ENCODE peak calls at places on chromosomes 5 and 9, in ten cellular contexts. A is GM12865; K is adrenal gland; O is stimulated activated CD4-positive, alpha-beta T cell treated with anti-CD3 and anti-CD28 coated beads, Interleukin-1b, Interleukin-23, amount 100 ng/mL, for 4 hours; N is GM12864; F is HFFc6; S is T-helper 2 cell; Q is head of caudate nucleus; V is stimulated activated CD8-positive, alpha-beta memory T cell treated with anti-CD3 and anti-CD28 coated beads, Interleukin-15, amount 100 ng/mL, for 4 hours; R is EL. T is an unnamed sample.

GRCh38 chr9:94799578-94800264 is 73.2 kb downstream of the AOPEP start:
- DNase-seq in A (no peak), K (no peak), O (no peak), N (no peak), F (no peak), S (no peak), Q (no peak), V (no peak), R (peak; percentile 77), T (no peak)

GRCh38 chr5:59741599-59741998 is 151.9 kb downstream of the PDE4D start:
- DNase-seq in A (no peak), K (no peak), O (no peak), N (no peak), F (no peak), S (no peak), Q (no peak), V (no peak), R (no peak), T (no peak)

GRCh38 chr5:154238776-154239481 is 48.4 kb downstream of the GALNT10 start:
- DNase-seq in A (peak; percentile 61), K (no peak), O (no peak), N (no peak), F (no peak), S (no peak), Q (no peak), V (no peak), R (no peak), T (no peak)

GRCh38 chr9:108275906-108276305 is 579.9 kb downstream of the ACTL7B start:
- DNase-seq in A (no peak), K (no peak), O (no peak), N (no peak), F (no peak), S (no peak), Q (no peak), V (no peak), R (peak; percentile 45), T (no peak)

GRCh38 chr9:128025756-128026155 is 41.4 kb downstream of the NAIF1 start:
- DNase-seq in A (no peak), K (no peak), O (no peak), N (no peak), F (no peak), S (no peak), Q (no peak), V (no peak), R (no peak), T (no peak)

GRCh38 chr5:77101298-77101697 is 14.2 kb upstream of the ZBED3 start:
- DNase-seq in A (no peak), K (no peak), O (no peak), N (no peak), F (peak; percentile 57), S (no peak), Q (no peak), V (no peak), R (peak; percentile 59), T (no peak)

GRCh38 chr9:127503947-127504886 is 52.9 kb downstream of the LRSAM1 start:
- DNase-seq in A (peak; percentile 89), K (peak; percentile 95), O (peak; percentile 77), N (peak; percentile 39), F (peak; percentile 77), S (peak; percentile 69), Q (peak; percentile 93), V (peak; percentile 57), R (peak; percentile 82), T (peak; percentile 75)

GRCh38 chr9:99431103-99431502 is 209.0 kb downstream of the SEC61B start:
- DNase-seq in A (no peak), K (no peak), O (no peak), N (no peak), F (no peak), S (no peak), Q (no peak), V (no peak), R (peak; percentile 74), T (no peak)

GRCh38 chr9:137973829-137974416 is 96.3 kb downstream of the CACNA1B start:
- DNase-seq in A (no peak), K (peak; percentile 33), O (no peak), N (no peak), F (no peak), S (no peak), Q (peak; percentile 20), V (no peak), R (no peak), T (no peak)

GRCh38 chr9:34079181-34079580 is 30.5 kb upstream of the UBAP2 start:
- DNase-seq in A (no peak), K (no peak), O (no peak), N (no peak), F (peak; percentile 41), S (no peak), Q (no peak), V (no peak), R (peak; percentile 59), T (no peak)

GRCh38 chr9:96782241-96782640 is 4.4 kb upstream of the ZNF510 start:
- DNase-seq in A (peak; percentile 27), K (no peak), O (no peak), N (no peak), F (no peak), S (no peak), Q (no peak), V (no peak), R (no peak), T (no peak)

GRCh38 chr5:159640921-159641320 is 275.4 kb upstream of the ADRA1B start:
- DNase-seq in A (no peak), K (no peak), O (no peak), N (no peak), F (no peak), S (no peak), Q (no peak), V (no peak), R (no peak), T (no peak)

GRCh38 chr9:108119530-108120113 is 630.1 kb upstream of the KLF4 start:
- DNase-seq in A (no peak), K (peak; percentile 80), O (no peak), N (no peak), F (no peak), S (no peak), Q (no peak), V (no peak), R (no peak), T (no peak)

GRCh38 chr9:84761137-84761808 is 91.7 kb downstream of the NTRK2 start:
- DNase-seq in A (peak; percentile 78), K (no peak), O (no peak), N (peak; percentile 47), F (peak; percentile 5), S (no peak), Q (no peak), V (no peak), R (peak; percentile 12), T (no peak)

GRCh38 chr9:110619831-110620230 is 40.3 kb upstream of the SVEP1 start:
- DNase-seq in A (no peak), K (no peak), O (no peak), N (no peak), F (peak; percentile 33), S (no peak), Q (no peak), V (no peak), R (peak; percentile 55), T (no peak)

GRCh38 chr5:138601444-138601843 is 26.2 kb upstream of the HSPA9 start:
- DNase-seq in A (no peak), K (peak; percentile 78), O (no peak), N (peak; percentile 24), F (peak; percentile 79), S (no peak), Q (no peak), V (no peak), R (peak; percentile 76), T (no peak)

GRCh38 chr5:133736512-133736911 is 124.2 kb upstream of the FSTL4 start:
- DNase-seq in A (no peak), K (no peak), O (no peak), N (no peak), F (no peak), S (no peak), Q (no peak), V (no peak), R (no peak), T (no peak)

GRCh38 chr9:135440620-135441019 is 39.0 kb upstream of the PPP1R26 start:
- DNase-seq in A (no peak), K (no peak), O (no peak), N (no peak), F (no peak), S (no peak), Q (no peak), V (no peak), R (no peak), T (no peak)

GRCh38 chr5:149411738-149412519 is 32.8 kb upstream of the IL17B start:
- DNase-seq in A (no peak), K (no peak), O (no peak), N (no peak), F (no peak), S (no peak), Q (no peak), V (no peak), R (no peak), T (no peak)

GRCh38 chr9:35904966-35905781 is 828 bp upstream of the HRCT1 start:
- DNase-seq in A (no peak), K (no peak), O (no peak), N (no peak), F (peak; percentile 76), S (no peak), Q (no peak), V (no peak), R (peak; percentile 77), T (no peak)

GRCh38 chr9:72886386-72886785 is 66.5 kb downstream of the ALDH1A1 start:
- DNase-seq in A (no peak), K (no peak), O (no peak), N (no peak), F (no peak), S (no peak), Q (no peak), V (no peak), R (no peak), T (no peak)

GRCh38 chr5:31993182-31993961 is 180.7 kb downstream of the GOLPH3 start:
- DNase-seq in A (peak; percentile 32), K (no peak), O (no peak), N (no peak), F (peak; percentile 28), S (no peak), Q (no peak), V (no peak), R (peak; percentile 82), T (no peak)

GRCh38 chr5:36724429-36725332 is 118.3 kb downstream of the SLC1A3 start:
- DNase-seq in A (peak; percentile 95), K (peak; percentile 63), O (peak; percentile 4), N (peak; percentile 91), F (no peak), S (no peak), Q (peak; percentile 62), V (no peak), R (peak; percentile 26), T (peak; percentile 76)

GRCh38 chr9:37433754-37434435 is 11.4 kb downstream of the GRHPR start:
- DNase-seq in A (no peak), K (no peak), O (no peak), N (no peak), F (no peak), S (no peak), Q (peak; percentile 96), V (no peak), R (no peak), T (no peak)

GRCh38 chr9:120534266-120534665 is 45.7 kb downstream of the CDK5RAP2 start:
- DNase-seq in A (no peak), K (no peak), O (no peak), N (no peak), F (no peak), S (no peak), Q (no peak), V (no peak), R (no peak), T (no peak)

GRCh38 chr9:125396799-125397198 is 135.2 kb downstream of the GAPVD1 start:
- DNase-seq in A (no peak), K (no peak), O (no peak), N (no peak), F (no peak), S (no peak), Q (no peak), V (no peak), R (no peak), T (no peak)

T was measured in left lung.